ENCODE peak calls at places on chromosomes 7 and 10, in nine cellular contexts. Y is skeletal muscle cell; U is anterior cingulate cortex; A is stimulated activated CD4-positive, alpha-beta T cell treated with anti-CD3 and anti-CD28 coated beads, Interleukin-15, amount 100 ng/mL, for 1 hour; I is CMK; H is kidney; B is posterior cingulate gyrus; G is activated T-cell treated with anti-CD3 and anti-CD28 coated beads for 1 hour; T is NCI-H345. C is an unnamed sample.
A peak's percentile ranks its signal among the peaks of the same experiment; 100 is the strongest.

GRCh38 chr7:78224923-78225322 is 426.4 kb downstream of the PHTF2 start:
- DNase-seq in Y (no peak), U (no peak), A (no peak), I (no peak), H (no peak), B (no peak), G (no peak), T (no peak), C (no peak)

GRCh38 chr7:75596727-75597614 is 104.9 kb downstream of the SPDYE5 start:
- DNase-seq in Y (no peak), U (no peak), A (no peak), I (no peak), H (no peak), B (no peak), G (no peak), T (no peak), C (no peak)

GRCh38 chr10:3366735-3367405 is 194.3 kb upstream of the PITRM1 start:
- DNase-seq in Y (no peak), U (no peak), A (no peak), I (no peak), H (no peak), B (no peak), G (no peak), T (no peak), C (no peak)

GRCh38 chr7:13262929-13263530 is 575.6 kb downstream of the ARL4A start:
- DNase-seq in Y (no peak), U (no peak), A (no peak), I (no peak), H (no peak), B (no peak), G (no peak), T (peak; percentile 31), C (peak; percentile 35)

GRCh38 chr7:105224884-105225651 is 163.7 kb downstream of the SRPK2 start:
- DNase-seq in Y (peak; percentile 85), U (no peak), A (no peak), I (no peak), H (no peak), B (no peak), G (no peak), T (no peak), C (no peak)

GRCh38 chr7:127838816-127839415 is 186.9 kb downstream of the SND1 start:
- DNase-seq in Y (no peak), U (peak; percentile 9), A (no peak), I (no peak), H (no peak), B (no peak), G (no peak), T (no peak), C (no peak)

GRCh38 chr7:157675427-157675930 is 338.7 kb downstream of the DNAJB6 start:
- DNase-seq in Y (no peak), U (no peak), A (no peak), I (no peak), H (no peak), B (peak; percentile 83), G (no peak), T (no peak), C (no peak)

GRCh38 chr7:44062903-44063295 is 2.5 kb downstream of the PGAM2 start:
- DNase-seq in Y (no peak), U (no peak), A (no peak), I (no peak), H (no peak), B (peak; percentile 50), G (no peak), T (no peak), C (no peak)

GRCh38 chr7:81173766-81174281 is 255.0 kb upstream of the SEMA3C start:
- DNase-seq in Y (peak; percentile 62), U (no peak), A (no peak), I (no peak), H (no peak), B (no peak), G (no peak), T (no peak), C (no peak)

GRCh38 chr10:24277771-24278518 is 69.0 kb downstream of the KIAA1217 start:
- DNase-seq in Y (no peak), U (no peak), A (no peak), I (no peak), H (no peak), B (no peak), G (no peak), T (no peak), C (no peak)

GRCh38 chr7:66896441-66896840 is 24.6 kb upstream of the TMEM248 start:
- DNase-seq in Y (no peak), U (no peak), A (no peak), I (no peak), H (no peak), B (no peak), G (no peak), T (no peak), C (no peak)

GRCh38 chr7:66539948-66540375 is 88.7 kb upstream of the KCTD7 start:
- DNase-seq in Y (no peak), U (no peak), A (no peak), I (no peak), H (no peak), B (no peak), G (no peak), T (no peak), C (no peak)

GRCh38 chr7:95213809-95214492 is 110.4 kb downstream of the PON1 start:
- DNase-seq in Y (peak; percentile 99), U (peak; percentile 45), A (no peak), I (no peak), H (no peak), B (peak; percentile 76), G (no peak), T (no peak), C (no peak)

GRCh38 chr7:151863386-151864079 is 13.4 kb downstream of the PRKAG2 start:
- DNase-seq in Y (no peak), U (no peak), A (no peak), I (no peak), H (peak; percentile 8), B (peak; percentile 24), G (no peak), T (no peak), C (no peak)

GRCh38 chr10:109743141-109744120 is 179.9 kb downstream of the XPNPEP1 start:
- DNase-seq in Y (no peak), U (no peak), A (no peak), I (no peak), H (no peak), B (no peak), G (no peak), T (no peak), C (no peak)

GRCh38 chr7:18343047-18343446 is 152.5 kb upstream of the HDAC9 start:
- DNase-seq in Y (no peak), U (no peak), A (no peak), I (no peak), H (no peak), B (no peak), G (no peak), T (no peak), C (no peak)

GRCh38 chr10:125607689-125608290 is 75.2 kb downstream of the TEX36 start:
- DNase-seq in Y (no peak), U (no peak), A (no peak), I (no peak), H (no peak), B (no peak), G (no peak), T (no peak), C (no peak)

GRCh38 chr10:131998050-131998844 is 16.5 kb upstream of the BNIP3 start:
- DNase-seq in Y (no peak), U (no peak), A (no peak), I (no peak), H (no peak), B (no peak), G (no peak), T (no peak), C (no peak)

GRCh38 chr10:22618081-22618785 is 96.1 kb downstream of the PIP4K2A start:
- DNase-seq in Y (no peak), U (no peak), A (no peak), I (no peak), H (no peak), B (no peak), G (no peak), T (no peak), C (no peak)

GRCh38 chr7:155959894-155960293 is 147.6 kb upstream of the SHH start:
- DNase-seq in Y (no peak), U (no peak), A (no peak), I (no peak), H (no peak), B (peak; percentile 40), G (no peak), T (peak; percentile 63), C (no peak)

GRCh38 chr10:31031205-31031665 is 430 bp downstream of the ZNF438 start:
- DNase-seq in Y (no peak), U (no peak), A (no peak), I (no peak), H (no peak), B (no peak), G (no peak), T (no peak), C (no peak)

GRCh38 chr10:116440330-116441030 is 12.8 kb downstream of the PNLIPRP3 start:
- DNase-seq in Y (no peak), U (no peak), A (no peak), I (no peak), H (no peak), B (no peak), G (no peak), T (no peak), C (no peak)

GRCh38 chr10:125043824-125044658 is 102.1 kb downstream of the ZRANB1 start:
- DNase-seq in Y (no peak), U (no peak), A (no peak), I (no peak), H (peak; percentile 37), B (peak; percentile 33), G (no peak), T (no peak), C (no peak)

C was measured in NCI-H1092 treated with DMSO at 0.1 percent for 48 hours.